ENCODE peak calls at places on chromosomes 12 and 14, in four cellular contexts. C is uterus, Q is pancreas, L is PC-3. X is an unnamed sample.

GRCh38 chr14:100807979-100808734 is 17.8 kb upstream of the MEG3 start:
- DNase-seq in L (no peak), C (no peak), Q (no peak), X (no peak)

GRCh38 chr12:79547735-79548347 is 142.9 kb downstream of the PAWR start:
- DNase-seq in C (peak; percentile 47), Q (peak; percentile 51), L (peak; percentile 91), X (no peak)

GRCh38 chr14:101761881-101762529 is 496 bp downstream of the PPP2R5C start:
- DNase-seq in L (peak; percentile 21), C (peak; percentile 37), Q (peak; percentile 41), X (no peak)

GRCh38 chr14:24327303-24327702 is 7.6 kb downstream of the ADCY4 start:
- DNase-seq in C (no peak), L (no peak), Q (no peak), X (no peak)

GRCh38 chr12:104064842-104065441 is 611 bp downstream of the HCFC2 start:
- DNase-seq in C (no peak), Q (peak; percentile 28), L (peak; percentile 18), X (no peak)

GRCh38 chr12:44154128-44154527 is 318.2 kb downstream of the TMEM117 start:
- DNase-seq in L (no peak), Q (no peak), C (no peak), X (no peak)

GRCh38 chr14:101673873-101674272 is 87.6 kb upstream of the PPP2R5C start:
- DNase-seq in L (no peak), C (no peak), Q (no peak), X (no peak)

GRCh38 chr12:89756638-89757321 is 48.1 kb upstream of the ATP2B1 start:
- DNase-seq in L (peak; percentile 98), C (no peak), Q (no peak), X (no peak)

GRCh38 chr14:56195727-56196126 is 77.5 kb downstream of the PELI2 start:
- DNase-seq in Q (no peak), L (peak; percentile 61), C (no peak), X (no peak)

GRCh38 chr12:10140001-10140400 is 10.0 kb upstream of the CLEC7A start:
- DNase-seq in C (no peak), L (peak; percentile 63), Q (no peak), X (no peak)

GRCh38 chr12:125331342-125332052 is 266.3 kb downstream of the AACS start:
- DNase-seq in C (no peak), L (no peak), Q (no peak), X (no peak)

GRCh38 chr12:10618338-10618987 is 5.1 kb upstream of the MAGOHB start:
- DNase-seq in Q (no peak), C (no peak), L (peak; percentile 85), X (no peak)

GRCh38 chr14:75069021-75069810 is at the start of gene ZC2HC1C:
- DNase-seq in Q (peak; percentile 97), L (peak; percentile 81), C (peak; percentile 95), X (peak; percentile 93)

GRCh38 chr12:26119391-26119981 is 5.4 kb downstream of the BHLHE41 start:
- DNase-seq in Q (no peak), C (peak; percentile 45), L (peak; percentile 88), X (no peak)

GRCh38 chr12:6221146-6221545 is 20.9 kb downstream of the CD9 start:
- DNase-seq in L (no peak), Q (no peak), C (no peak), X (no peak)

GRCh38 chr14:75452900-75453816 is 25.3 kb downstream of the JDP2 start:
- DNase-seq in C (peak; percentile 79), L (peak; percentile 5), Q (peak; percentile 50), X (peak; percentile 65)

GRCh38 chr14:77914073-77914721 is 114.3 kb downstream of the ADCK1 start:
- DNase-seq in L (no peak), C (no peak), Q (no peak), X (no peak)

GRCh38 chr12:499837-500458 is 40.2 kb downstream of the B4GALNT3 start:
- DNase-seq in L (no peak), C (no peak), Q (no peak), X (no peak)

GRCh38 chr14:102485693-102486512 is 23.7 kb downstream of the ANKRD9 start:
- DNase-seq in C (no peak), Q (no peak), L (no peak), X (no peak)

GRCh38 chr12:111434680-111435338 is 29.1 kb downstream of the SH2B3 start:
- DNase-seq in Q (peak; percentile 61), L (no peak), C (peak; percentile 74), X (no peak)

GRCh38 chr12:111436266-111436665 is 30.5 kb downstream of the SH2B3 start:
- DNase-seq in L (no peak), C (no peak), Q (no peak), X (no peak)

GRCh38 chr12:111436811-111437210 is 31.1 kb downstream of the SH2B3 start:
- DNase-seq in C (no peak), Q (no peak), L (no peak), X (no peak)

GRCh38 chr12:111434049-111434448 is 28.3 kb downstream of the SH2B3 start:
- DNase-seq in Q (no peak), C (no peak), L (no peak), X (no peak)

GRCh38 chr12:111435661-111436201 is 30.0 kb downstream of the SH2B3 start:
- DNase-seq in Q (no peak), L (no peak), C (no peak), X (no peak)
- H3K27ac ChIP-seq in Q (no peak overlapping the region), L (no peak overlapping the region), C (peak overlapping the region; percentile 74), X (peak overlapping the region; percentile 32)

GRCh38 chr14:76768201-76768656 is 7.0 kb downstream of the VASH1 start:
- DNase-seq in Q (no peak), C (no peak), L (no peak), X (peak; percentile 4)

GRCh38 chr14:76769636-76770292 is 8.5 kb downstream of the VASH1 start:
- DNase-seq in C (no peak), L (no peak), Q (no peak), X (no peak)

GRCh38 chr14:76767681-76768055 is 6.4 kb downstream of the VASH1 start:
- DNase-seq in C (no peak), Q (no peak), L (no peak), X (no peak)

GRCh38 chr14:76770521-76771431 is 9.5 kb downstream of the VASH1 start:
- DNase-seq in Q (no peak), C (no peak), L (no peak), X (no peak)

DNA sequence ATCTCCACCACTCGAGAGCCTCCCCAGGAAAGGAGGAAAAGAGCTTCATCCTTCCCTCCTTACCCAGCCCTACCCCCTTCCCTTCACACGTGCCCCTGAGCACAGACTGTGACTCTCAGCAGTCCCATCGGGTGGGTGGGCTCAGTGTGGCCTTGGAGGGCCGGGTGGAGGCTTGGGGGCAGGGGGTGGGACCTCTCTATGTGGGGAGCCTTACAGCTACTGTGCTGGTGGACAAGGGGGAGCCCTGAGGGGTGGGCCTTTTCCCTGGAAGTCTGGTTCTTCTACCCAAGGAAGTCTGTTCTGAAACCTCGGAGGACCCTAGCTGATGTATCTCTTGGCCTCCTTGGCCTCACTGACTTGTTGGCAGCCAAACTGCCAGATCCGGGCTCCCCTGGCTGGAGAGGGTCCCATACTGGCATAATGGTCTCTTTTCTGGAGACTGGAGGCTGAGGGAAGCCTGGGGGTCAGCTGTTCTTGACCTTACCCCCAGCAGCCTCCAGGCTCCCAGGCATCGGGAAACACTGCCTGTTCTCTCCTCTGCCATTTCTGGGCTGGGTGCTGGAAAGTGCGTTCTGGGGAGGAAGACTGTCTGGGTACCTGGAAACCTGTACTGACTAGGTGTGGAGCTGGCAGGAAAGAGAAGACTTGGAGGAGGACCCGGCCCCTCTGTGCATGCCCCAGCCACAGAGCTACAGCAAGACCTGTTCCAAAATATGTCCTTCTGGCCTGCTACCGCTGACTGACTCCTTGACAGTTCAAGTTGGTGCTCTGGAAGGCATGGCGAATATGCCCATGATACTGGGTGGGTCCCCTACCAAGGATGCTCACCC is 7.6 kb downstream of the VASH1 start:
- DNase-seq in Q (no peak), L (no peak), C (no peak), X (no peak)
- H3K4me3 ChIP-seq in Q (no peak overlapping the region), L (no peak overlapping the region), C (no peak overlapping the region), X (no peak overlapping the region)

GRCh38 chr12:31659087-31659942 is at the start of gene ETFBKMT:
- DNase-seq in Q (peak; percentile 94), C (peak; percentile 87), L (peak; percentile 93), X (peak; percentile 68)
- TF ChIP-seq CTCF in Q (peak; percentile 20), C (peak; percentile 53), L (peak; percentile 21), X (peak; percentile 68)

DNA sequence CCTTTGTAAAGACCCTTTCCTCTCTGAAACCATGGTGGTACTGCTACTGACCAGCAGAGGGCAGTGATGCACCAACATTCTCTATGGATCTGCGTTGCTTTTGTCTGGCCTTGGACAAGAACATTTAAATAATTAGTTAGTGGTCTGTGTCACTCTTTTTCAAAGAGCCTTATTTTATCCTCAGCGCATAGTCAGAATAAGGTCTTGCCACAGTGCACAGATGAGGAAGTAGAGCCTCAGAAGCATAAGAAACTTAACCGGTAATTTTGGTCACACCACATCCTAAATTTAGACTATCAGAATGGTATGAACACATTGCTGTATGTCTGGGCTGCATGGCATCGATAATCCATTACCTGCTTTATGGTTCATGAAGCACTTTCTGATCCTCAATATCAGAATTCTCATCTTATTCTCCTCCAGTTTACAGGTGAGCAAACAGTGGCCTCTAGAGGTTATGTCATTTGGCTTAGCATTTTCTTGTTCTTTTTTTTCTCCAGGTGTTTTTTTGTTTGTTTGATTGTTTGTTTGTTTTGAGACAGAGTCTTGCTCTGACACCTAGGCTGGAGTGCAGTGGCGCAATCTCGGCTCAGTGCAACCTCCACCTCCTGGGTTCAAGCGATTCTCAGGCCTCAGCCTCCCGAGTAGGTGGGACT is 23.7 kb upstream of the IFT81 start:
- DNase-seq in C (peak; percentile 81), L (peak; percentile 85), Q (peak; percentile 64), X (peak; percentile 68)
- H3K27ac ChIP-seq in C (peak overlapping the region; percentile 53), L (no peak overlapping the region), Q (no peak overlapping the region), X (peak overlapping the region; percentile 84)

GRCh38 chr14:97443412-97443811 is 646.2 kb downstream of the VRK1 start:
- DNase-seq in C (no peak), L (no peak), Q (no peak), X (no peak)
- H3K4me3 ChIP-seq in C (no peak overlapping the region), L (no peak overlapping the region), Q (no peak overlapping the region), X (no peak overlapping the region)

X was measured in dorsolateral prefrontal cortex.